ENCODE peak calls at places on chromosome 14, in five cellular contexts. Y, H, B, M and S are unnamed samples.

GRCh38 chr14:54660712-54661111 is 93.8 kb downstream of the SAMD4A start:
- DNase-seq in Y (no peak), M (peak), B (no peak), H (no peak), S (no peak)

GRCh38 chr14:72894623-72895378 is 900 bp upstream of the DPF3 start:
- DNase-seq in B (no peak), H (no peak), Y (peak), M (peak), S (no peak)

GRCh38 chr14:64303471-64303917 is 9.3 kb upstream of the ESR2 start:
- DNase-seq in Y (no peak), B (no peak), M (peak), H (peak), S (peak)

GRCh38 chr14:23056956-23057756 is at the start of gene CDH24:
- DNase-seq in H (peak), M (peak), Y (peak), B (peak), S (peak)

GRCh38 chr14:97873291-97873690 is 1076.1 kb downstream of the VRK1 start:
- DNase-seq in Y (no peak), H (no peak), M (no peak), B (no peak), S (no peak)

GRCh38 chr14:29548948-29549370 is 378.7 kb downstream of the PRKD1 start:
- DNase-seq in M (peak), B (no peak), H (peak), Y (peak), S (peak)

GRCh38 chr14:66216763-66217162 is 269.4 kb upstream of the CCDC196 start:
- DNase-seq in H (no peak), M (no peak), Y (no peak), B (no peak), S (no peak)

GRCh38 chr14:96246535-96246839 is 9.5 kb upstream of the BDKRB1 start:
- DNase-seq in M (peak), B (no peak), Y (no peak), H (peak), S (no peak)

GRCh38 chr14:54261283-54261682 is 135.5 kb upstream of the CDKN3 start:
- DNase-seq in M (no peak), Y (no peak), B (no peak), H (no peak), S (no peak)

GRCh38 chr14:102926104-102926503 is 3.6 kb downstream of the AMN start:
- DNase-seq in B (no peak), H (no peak), M (no peak), Y (no peak), S (no peak)

GRCh38 chr14:77340389-77340788 is 19.6 kb downstream of the GSTZ1 start:
- DNase-seq in H (no peak), Y (no peak), B (no peak), M (no peak), S (no peak)

GRCh38 chr14:77409131-77409533 is 14.2 kb downstream of the NOXRED1 start:
- DNase-seq in H (peak), M (no peak), B (no peak), Y (no peak), S (peak)

GRCh38 chr14:37559386-37559785 is 35.7 kb downstream of the FOXA1 start:
- DNase-seq in M (no peak), H (no peak), B (no peak), Y (no peak), S (no peak)

GRCh38 chr14:23300687-23301223 is 1.9 kb downstream of the PPP1R3E start:
- DNase-seq in Y (peak), M (no peak), H (no peak), B (no peak), S (no peak)

GRCh38 chr14:21987937-21988336 is 314.3 kb upstream of the OR4E1 start:
- DNase-seq in H (peak), Y (no peak), B (no peak), M (peak), S (peak)

GRCh38 chr14:97757491-97757890 is 960.3 kb downstream of the VRK1 start:
- DNase-seq in B (no peak), M (no peak), H (no peak), Y (no peak), S (no peak)

GRCh38 chr14:89190779-89191513 is 226.1 kb downstream of the FOXN3 start:
- DNase-seq in H (no peak), B (no peak), Y (no peak), M (no peak), S (peak)

GRCh38 chr14:75428230-75429104 is 645 bp downstream of the JDP2 start:
- DNase-seq in H (no peak), B (no peak), Y (peak), M (peak), S (no peak)

GRCh38 chr14:23237772-23238594 is at the start of gene RNF212B:
- DNase-seq in H (peak), B (peak), M (peak), Y (peak), S (peak)

GRCh38 chr14:73787760-73788508 is 63.7 kb upstream of the PTGR2 start:
- DNase-seq in B (no peak), H (peak), Y (no peak), M (no peak), S (peak)

GRCh38 chr14:97073622-97074021 is 276.4 kb downstream of the VRK1 start:
- DNase-seq in H (no peak), B (no peak), Y (no peak), M (no peak), S (no peak)

GRCh38 chr14:34781242-34781641 is 66.8 kb upstream of the CFL2 start:
- DNase-seq in B (no peak), H (peak), M (no peak), Y (no peak), S (peak)

GRCh38 chr14:55201219-55202096 is 10.1 kb upstream of the DLGAP5 start:
- DNase-seq in H (no peak), Y (no peak), M (no peak), B (no peak), S (no peak)

GRCh38 chr14:102795060-102795925 is 18.0 kb downstream of the TRAF3 start:
- DNase-seq in B (no peak), H (peak), Y (peak), M (peak), S (no peak)